ENCODE peak calls at places on chromosomes 4 and X, in seven cellular contexts. W is endothelial cell of umbilical vein, A is suprapubic skin, X is stomach, N is GM12878, S is sigmoid colon, M is K562. E is an unnamed sample.

GRCh38 chrX:45621356-45622041 is 420.8 kb upstream of the DIPK2B start:
- DNase-seq in W (peak; percentile 54), A (no peak), X (no peak), N (no peak), S (no peak), M (no peak), E (no peak)

GRCh38 chr4:40910706-40911105 is 161.0 kb downstream of the NSUN7 start:
- DNase-seq in W (peak; percentile 98), A (no peak), X (no peak), N (no peak), S (no peak), M (no peak), E (no peak)

GRCh38 chrX:10929747-10930146 is 181.4 kb upstream of the HCCS start:
- DNase-seq in W (no peak), A (no peak), X (no peak), N (no peak), S (no peak), M (no peak), E (no peak)

GRCh38 chrX:64894454-64895038 is 81.7 kb downstream of the ZC4H2 start:
- DNase-seq in W (peak; percentile 2), A (no peak), X (peak; percentile 48), N (no peak), S (no peak), M (peak; percentile 15), E (peak; percentile 4)

GRCh38 chrX:10984213-10984612 is 126.9 kb upstream of the HCCS start:
- DNase-seq in W (no peak), A (no peak), X (no peak), N (no peak), S (no peak), M (no peak), E (no peak)

GRCh38 chr4:100428051-100428450 is 89.8 kb downstream of the EMCN start:
- DNase-seq in W (peak; percentile 40), A (no peak), X (no peak), N (no peak), S (no peak), M (no peak), E (no peak)

GRCh38 chr4:16237715-16238114 is 11.4 kb upstream of the TAPT1 start:
- DNase-seq in W (no peak), A (no peak), X (no peak), N (no peak), S (no peak), M (no peak), E (no peak)

GRCh38 chr4:106694232-106694631 is 325.7 kb upstream of the GIMD1 start:
- DNase-seq in W (no peak), A (no peak), X (no peak), N (no peak), S (no peak), M (no peak), E (no peak)

GRCh38 chr4:53479731-53480525 is 102.5 kb downstream of the FIP1L1 start:
- DNase-seq in W (no peak), A (no peak), X (no peak), N (no peak), S (no peak), M (no peak), E (no peak)

GRCh38 chr4:3582091-3582475 is 49.9 kb upstream of the LRPAP1 start:
- DNase-seq in W (no peak), A (no peak), X (no peak), N (no peak), S (peak; percentile 27), M (no peak), E (no peak)

GRCh38 chr4:31089815-31090214 is 369.6 kb downstream of the PCDH7 start:
- DNase-seq in W (peak; percentile 80), A (no peak), X (peak; percentile 92), N (no peak), S (no peak), M (no peak), E (peak; percentile 16)

GRCh38 chrX:78119521-78120227 is 15.6 kb downstream of the PGK1 start:
- DNase-seq in W (peak; percentile 1), A (no peak), X (no peak), N (no peak), S (no peak), M (no peak), E (no peak)

GRCh38 chr4:59960143-59960542 is 1240.0 kb upstream of the ADGRL3 start:
- DNase-seq in W (no peak), A (no peak), X (no peak), N (no peak), S (no peak), M (no peak), E (no peak)

GRCh38 chr4:61532324-61532723 is 332.2 kb downstream of the ADGRL3 start:
- DNase-seq in W (no peak), A (no peak), X (no peak), N (no peak), S (no peak), M (no peak), E (no peak)

GRCh38 chr4:89316931-89317366 is 9.3 kb upstream of the GPRIN3 start:
- DNase-seq in W (peak; percentile 90), A (no peak), X (no peak), N (no peak), S (no peak), M (no peak), E (no peak)

GRCh38 chrX:70754169-70754843 is 154.2 kb downstream of the TEX11 start:
- DNase-seq in W (no peak), A (no peak), X (no peak), N (no peak), S (no peak), M (no peak), E (no peak)

GRCh38 chr4:76410621-76411020 is 10.3 kb downstream of the CCDC158 start:
- DNase-seq in W (no peak), A (no peak), X (no peak), N (no peak), S (no peak), M (no peak), E (no peak)

GRCh38 chr4:161457311-161457710 is 706.5 kb downstream of the FSTL5 start:
- DNase-seq in W (no peak), A (no peak), X (no peak), N (no peak), S (no peak), M (no peak), E (no peak)

GRCh38 chr4:107391009-107391629 is 328.9 kb downstream of the PAPSS1 start:
- DNase-seq in W (no peak), A (no peak), X (no peak), N (no peak), S (no peak), M (no peak), E (no peak)

GRCh38 chr4:78585633-78586032 is 34.1 kb downstream of the ANXA3 start:
- DNase-seq in W (no peak), A (no peak), X (no peak), N (no peak), S (no peak), M (no peak), E (no peak)

GRCh38 chrX:37846934-37847732 is at the start of gene DYNLT3:
- DNase-seq in W (peak; percentile 83), A (peak; percentile 84), X (peak; percentile 86), N (peak; percentile 39), S (peak; percentile 90), M (peak; percentile 56), E (peak; percentile 67)
- TF ChIP-seq POLR2A in W (no peak), A (peak; percentile 78), X (peak; percentile 43), N (peak; percentile 66), S (peak; percentile 65), M (peak; percentile 42), E (peak; percentile 80)

DNA sequence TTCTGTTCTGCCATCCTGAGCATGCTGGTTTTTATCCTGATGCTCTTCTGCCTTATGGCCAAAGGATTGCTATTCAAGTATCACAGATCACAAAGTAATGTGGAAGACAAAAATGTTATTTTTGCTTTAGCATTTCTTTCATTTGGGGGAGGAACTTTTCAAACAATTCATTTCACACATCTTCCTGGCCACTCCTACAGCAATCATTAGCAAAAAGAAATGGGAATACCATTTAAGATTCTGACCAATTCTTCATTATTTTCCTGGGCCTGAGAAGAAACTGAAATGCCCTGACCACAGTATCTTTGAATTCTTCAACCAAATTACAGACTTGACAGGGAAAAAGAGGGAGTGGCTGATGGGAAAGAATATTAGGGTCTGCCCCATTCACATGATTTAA is 38.0 kb upstream of the GRID2 start:
- DNase-seq in W (no peak), A (no peak), X (no peak), N (no peak), S (no peak), M (no peak), E (no peak)
- TF ChIP-seq POLR2AphosphoS5 in W (no peak), A (no peak), X (no peak), N (no peak), S (no peak), M (no peak), E (no peak)

DNA sequence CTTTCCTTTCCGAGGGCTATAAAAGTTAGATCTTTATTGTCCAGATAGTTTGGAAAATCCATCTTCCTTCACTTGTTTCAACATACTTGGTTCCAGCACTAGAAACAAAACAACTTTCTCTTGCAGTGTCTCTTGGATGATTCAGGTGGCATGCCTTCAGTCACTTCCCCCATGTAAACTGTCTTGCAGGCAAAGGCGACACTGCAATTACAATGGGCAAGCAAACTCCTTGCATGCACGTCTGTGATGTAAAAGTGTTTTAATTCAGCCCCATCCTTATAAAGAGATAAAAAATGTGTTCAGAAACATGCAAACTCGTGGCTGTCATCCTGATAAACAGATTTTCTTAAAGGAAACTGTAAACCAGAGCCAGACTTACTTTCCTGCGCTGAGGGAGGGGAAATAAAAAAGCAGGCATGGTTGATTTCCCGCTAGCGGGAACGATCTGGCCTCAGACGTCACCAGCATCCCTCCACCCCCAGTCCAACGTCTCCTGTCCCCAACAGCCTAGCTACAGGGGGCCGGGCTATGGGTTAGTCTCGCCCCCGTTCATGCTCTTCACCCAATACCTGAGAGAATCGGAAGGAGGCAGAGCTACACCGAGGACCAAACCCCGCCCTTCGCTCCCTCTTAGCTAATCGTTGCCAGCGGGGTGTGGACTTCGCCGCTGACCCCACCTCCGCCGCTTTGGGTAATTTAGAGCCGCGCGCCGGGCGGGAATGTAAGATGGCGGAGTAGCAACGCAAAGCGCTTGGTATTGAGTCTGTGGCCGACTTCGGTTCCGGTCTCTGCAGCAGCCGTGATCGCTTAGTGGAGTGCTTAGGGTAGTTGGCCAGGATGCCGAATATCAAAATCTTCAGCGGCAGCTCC is at the start of gene PRPS1:
- DNase-seq in W (peak; percentile 93), A (peak; percentile 95), X (peak; percentile 90), N (peak; percentile 75), S (peak; percentile 96), M (peak; percentile 88), E (peak; percentile 90)
- TF ChIP-seq POLR2A in W (peak; percentile 44), A (peak; percentile 78), X (peak; percentile 46), N (peak; percentile 83), S (peak; percentile 43), M (peak; percentile 88), E (peak; percentile 57)

DNA sequence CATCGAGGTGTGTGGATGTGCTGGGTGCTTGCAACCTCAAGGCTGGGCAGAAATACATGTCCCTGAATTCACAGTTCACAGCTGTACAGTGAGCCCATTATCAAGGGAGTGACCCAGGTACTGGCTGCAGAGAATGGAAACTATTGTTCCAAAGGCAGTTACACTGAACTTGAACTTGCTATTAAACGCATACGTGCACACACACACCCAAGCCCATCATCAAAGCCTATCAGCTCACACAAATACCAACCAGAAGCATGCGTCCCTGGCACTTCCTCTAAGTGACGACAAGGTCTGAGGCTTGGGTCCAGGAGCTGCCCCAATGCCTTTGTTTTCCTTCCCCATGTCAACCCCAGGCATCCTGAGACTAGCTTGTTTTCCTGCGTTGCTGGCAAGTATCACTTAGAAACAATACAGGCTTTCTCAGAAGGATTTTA is 88.6 kb downstream of the IRF2 start:
- DNase-seq in W (peak; percentile 69), A (no peak), X (peak; percentile 85), N (no peak), S (peak; percentile 72), M (no peak), E (peak; percentile 80)
- TF ChIP-seq POLR2AphosphoS5 in W (no peak), A (no peak), X (peak; percentile 90), N (no peak), S (peak; percentile 10), M (no peak), E (peak; percentile 84)

E was measured in prostate gland.